ENCODE peak calls at places on chromosomes 11 and 22, in eight cellular contexts. S, Q, Y, I, R, K, G and P are unnamed samples.

GRCh38 chr22:44648821-44649566 is 53.0 kb upstream of the PRR5 start:
- DNase-seq in Y (peak), R (peak), S (no peak), G (peak), K (peak), I (no peak), Q (peak), P (peak)

GRCh38 chr22:36768141-36768540 is 7.8 kb downstream of the IFT27 start:
- DNase-seq in G (no peak), S (no peak), Y (no peak), I (no peak), K (no peak), Q (no peak), R (no peak), P (no peak)

GRCh38 chr11:8870461-8871282 is 40.3 kb upstream of the AKIP1 start:
- DNase-seq in S (peak), G (peak), Q (no peak), Y (peak), K (peak), I (no peak), R (peak), P (peak)

GRCh38 chr22:40183029-40183581 is 5.4 kb downstream of the TNRC6B start:
- DNase-seq in Q (peak), R (peak), K (no peak), I (no peak), Y (peak), S (no peak), G (peak), P (peak)

GRCh38 chr11:46242961-46243795 is 34.3 kb upstream of the CREB3L1 start:
- DNase-seq in K (peak), S (peak), I (peak), Q (peak), G (peak), R (peak), Y (peak), P (peak)

GRCh38 chr11:93478841-93479240 is 64.3 kb downstream of the SMCO4 start:
- DNase-seq in Y (no peak), G (no peak), S (no peak), R (no peak), I (no peak), Q (no peak), K (no peak), P (no peak)

GRCh38 chr22:45285431-45286058 is 796 bp downstream of the UPK3A start:
- DNase-seq in G (no peak), K (no peak), Y (no peak), Q (no peak), S (no peak), R (no peak), I (no peak), P (no peak)

GRCh38 chr22:25360411-25360810 is 141.0 kb downstream of the CRYBB2 start:
- DNase-seq in G (no peak), R (no peak), S (no peak), I (no peak), Q (no peak), Y (no peak), K (no peak), P (no peak)